ENCODE peak calls at places on chromosomes 5 and 9, in six cellular contexts. A is dorsolateral prefrontal cortex, B is heart left ventricle, W is neural progenitor cell, J is activated B cell treated with CpG ODN at 0.5 μM for 24 hours, V is Calu3. H is an unnamed sample.

GRCh38 chr5:4941957-4942830 is 197.9 kb upstream of the ADAMTS16 start:
- DNase-seq in A (peak), B (no peak), W (peak), J (no peak), V (no peak), H (peak)

GRCh38 chr5:150499437-150499956 is 8.4 kb upstream of the NDST1 start:
- DNase-seq in A (no peak), B (no peak), W (peak), J (no peak), V (no peak), H (no peak)

GRCh38 chr9:26863074-26863473 is 29.5 kb downstream of the CAAP1 start:
- DNase-seq in A (no peak), B (no peak), W (peak), J (no peak), V (no peak), H (no peak)

GRCh38 chr9:130971294-130971849 is 32.3 kb upstream of the FIBCD1 start:
- DNase-seq in A (no peak), B (no peak), W (no peak), J (no peak), V (no peak), H (no peak)

GRCh38 chr9:33374634-33375237 is 27.6 kb downstream of the AQP7 start:
- DNase-seq in A (peak), B (peak), W (peak), J (no peak), V (peak), H (peak)

GRCh38 chr5:159252195-159252594 is 10.9 kb upstream of the UBLCP1 start:
- DNase-seq in A (no peak), B (no peak), W (no peak), J (no peak), V (no peak), H (no peak)

GRCh38 chr5:57777174-57777581 is 294.6 kb upstream of the ACTBL2 start:
- DNase-seq in A (no peak), B (no peak), W (no peak), J (no peak), V (no peak), H (no peak)

GRCh38 chr9:92729735-92730155 is 34.9 kb downstream of the BICD2 start:
- DNase-seq in A (no peak), B (no peak), W (no peak), J (no peak), V (no peak), H (no peak)

GRCh38 chr5:149419532-149420485 is 40.7 kb upstream of the IL17B start:
- DNase-seq in A (no peak), B (peak), W (no peak), J (no peak), V (no peak), H (no peak)

GRCh38 chr5:35186749-35187148 is 43.5 kb downstream of the PRLR start:
- DNase-seq in A (no peak), B (no peak), W (no peak), J (no peak), V (no peak), H (no peak)

GRCh38 chr5:154366353-154366752 is 79.4 kb upstream of the SAP30L start:
- DNase-seq in A (no peak), B (no peak), W (no peak), J (no peak), V (no peak), H (no peak)

GRCh38 chr9:20187318-20187717 is 398.5 kb upstream of the SLC24A2 start:
- DNase-seq in A (no peak), B (no peak), W (no peak), J (no peak), V (no peak), H (no peak)

GRCh38 chr5:17238521-17239041 is 21.1 kb downstream of the BASP1 start:
- DNase-seq in A (no peak), B (no peak), W (no peak), J (no peak), V (no peak), H (no peak)

GRCh38 chr9:93683331-93684134 is 107.1 kb downstream of the PHF2 start:
- DNase-seq in A (no peak), B (no peak), W (no peak), J (peak), V (no peak), H (peak)

GRCh38 chr9:87337335-87338074 is 160.2 kb upstream of the DAPK1 start:
- DNase-seq in A (no peak), B (no peak), W (peak), J (no peak), V (peak), H (no peak)

DNA sequence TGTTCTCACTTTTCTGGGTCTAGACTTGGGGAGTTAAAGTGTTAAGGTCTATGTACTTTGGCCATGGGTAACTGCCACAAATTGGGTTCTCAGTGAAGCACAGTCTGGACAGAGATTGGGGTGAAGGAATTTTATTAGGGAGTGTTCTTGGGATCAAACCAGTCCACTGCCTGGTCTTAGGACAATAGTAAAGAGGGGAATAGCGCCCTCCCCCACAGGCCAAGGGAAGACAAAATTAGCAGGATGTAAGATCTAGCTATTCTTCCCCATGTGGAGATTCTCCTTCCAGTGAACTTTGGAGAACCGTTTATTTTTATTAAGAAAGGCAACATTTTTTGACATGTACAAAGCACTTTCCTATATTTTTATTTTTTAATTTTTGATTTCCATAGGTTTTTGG is 18.4 kb upstream of the RIC1 start:
- DNase-seq in A (no peak), B (no peak), W (no peak), J (no peak), V (no peak), H (no peak)
- TF ChIP-seq CTCF in A (no peak), B (no peak), W (peak), J (no peak), V (no peak), H (no peak)

GRCh38 chr5:14383923-14384322 is 197.7 kb upstream of the OTULINL start:
- DNase-seq in A (peak), B (no peak), W (no peak), J (no peak), V (no peak), H (no peak)

GRCh38 chr5:14379739-14380497 is 201.7 kb upstream of the OTULINL start:
- DNase-seq in A (no peak), B (no peak), W (peak), J (no peak), V (no peak), H (no peak)

GRCh38 chr5:14386882-14387575 is 194.6 kb upstream of the OTULINL start:
- DNase-seq in A (no peak), B (no peak), W (no peak), J (no peak), V (no peak), H (no peak)

GRCh38 chr5:14380712-14381111 is 200.9 kb upstream of the OTULINL start:
- DNase-seq in A (no peak), B (no peak), W (no peak), J (no peak), V (no peak), H (no peak)

GRCh38 chr5:14385022-14385421 is 196.6 kb upstream of the OTULINL start:
- DNase-seq in A (no peak), B (no peak), W (no peak), J (no peak), V (no peak), H (no peak)
- TF ChIP-seq CTCF in A (no peak), B (no peak), W (no peak), J (no peak), V (no peak), H (no peak)

GRCh38 chr9:105237246-105237645 is 7.2 kb upstream of the SLC44A1 start:
- DNase-seq in A (no peak), B (no peak), W (no peak), J (no peak), V (no peak), H (no peak)
- TF ChIP-seq CTCF in A (no peak), B (no peak), W (no peak), J (no peak), V (no peak), H (no peak)

DNA sequence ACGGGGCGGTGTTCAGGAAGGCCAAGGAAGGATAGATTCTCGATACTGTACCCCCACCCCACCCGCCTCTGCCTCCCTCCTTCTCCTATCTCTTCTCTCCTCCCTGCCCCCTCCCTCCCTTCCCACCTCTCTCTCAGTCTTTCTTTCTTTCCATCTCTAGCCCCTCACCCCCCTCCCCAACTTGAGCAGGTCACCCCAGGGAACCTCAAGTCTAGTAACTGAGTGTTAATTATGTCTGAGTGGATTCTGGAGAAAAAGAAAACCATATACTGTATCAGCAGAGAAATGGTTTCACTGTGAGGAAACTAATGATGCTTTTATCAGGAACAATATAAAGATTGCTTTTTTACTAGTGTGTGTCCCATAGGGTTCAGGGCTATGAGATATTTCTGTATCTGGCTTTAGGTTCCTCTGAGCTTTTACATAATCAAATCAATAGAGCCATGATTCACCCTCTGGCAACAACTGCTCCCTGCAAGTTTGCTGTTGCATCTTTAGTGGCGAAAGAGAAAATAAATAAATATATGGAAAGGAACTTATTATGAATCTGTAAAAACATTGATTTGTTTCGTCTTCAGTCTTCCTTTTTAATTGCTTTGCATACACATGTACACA is 639.7 kb downstream of the CCDC171 start:
- DNase-seq in A (no peak), B (no peak), W (no peak), J (no peak), V (no peak), H (no peak)
- TF ChIP-seq CTCF in A (no peak), B (no peak), W (no peak), J (no peak), V (no peak), H (no peak)

GRCh38 chr5:79459626-79460025 is 54.3 kb downstream of the HOMER1 start:
- DNase-seq in A (no peak), B (no peak), W (no peak), J (no peak), V (no peak), H (no peak)

GRCh38 chr5:79464278-79464677 is 49.7 kb downstream of the HOMER1 start:
- DNase-seq in A (no peak), B (no peak), W (no peak), J (no peak), V (no peak), H (no peak)

GRCh38 chr5:79464695-79465332 is 49.1 kb downstream of the HOMER1 start:
- DNase-seq in A (no peak), B (no peak), W (peak), J (no peak), V (no peak), H (no peak)
- TF ChIP-seq CTCF in A (peak), B (peak), W (peak), J (no peak), V (peak), H (peak)

GRCh38 chr5:145908206-145908945 is 28.0 kb upstream of the SH3RF2 start:
- DNase-seq in A (no peak), B (no peak), W (peak), J (no peak), V (peak), H (no peak)
- TF ChIP-seq CTCF in A (peak), B (no peak), W (peak), J (no peak), V (no peak), H (peak)

GRCh38 chr5:132293066-132293991 is 865 bp upstream of the SLC22A4 start:
- DNase-seq in A (peak), B (peak), W (peak), J (peak), V (peak), H (peak)
- TF ChIP-seq CTCF in A (no peak), B (peak), W (peak), J (no peak), V (peak), H (peak)

GRCh38 chr9:129615407-129616285 is 5.3 kb downstream of the C9orf50 start:
- DNase-seq in A (no peak), B (no peak), W (no peak), J (no peak), V (no peak), H (no peak)

GRCh38 chr9:129613520-129614175 is 7.3 kb downstream of the C9orf50 start:
- DNase-seq in A (peak), B (no peak), W (peak), J (no peak), V (no peak), H (no peak)

GRCh38 chr9:129614932-129615331 is 6.0 kb downstream of the C9orf50 start:
- DNase-seq in A (no peak), B (no peak), W (no peak), J (no peak), V (no peak), H (no peak)

GRCh38 chr9:129619787-129620668 is 873 bp downstream of the C9orf50 start:
- DNase-seq in A (no peak), B (no peak), W (peak), J (no peak), V (no peak), H (peak)

GRCh38 chr9:129617167-129617566 is 3.7 kb downstream of the C9orf50 start:
- DNase-seq in A (no peak), B (no peak), W (peak), J (no peak), V (peak), H (no peak)
- TF ChIP-seq CTCF in A (peak), B (no peak), W (peak), J (no peak), V (no peak), H (peak)

DNA sequence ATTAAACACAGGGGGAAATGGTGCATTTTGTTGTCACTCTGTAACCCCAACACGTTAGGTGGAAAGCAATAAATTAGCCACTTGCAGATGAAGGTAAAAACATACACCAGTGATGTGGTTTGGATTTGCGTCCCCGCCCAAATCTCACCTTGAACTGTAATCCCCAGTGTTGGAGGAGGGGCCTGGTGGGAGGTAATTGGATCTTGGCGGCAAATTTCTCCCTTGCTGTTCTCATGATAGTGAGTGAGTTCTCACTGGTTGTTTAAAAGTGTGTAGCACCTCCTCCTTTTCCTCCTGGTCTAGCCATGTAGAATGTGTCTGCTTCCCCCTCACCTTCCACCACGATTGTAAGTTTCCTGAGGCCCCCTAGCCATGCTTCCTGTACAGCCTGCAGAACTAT is 17.2 kb downstream of the EPB41L4A start:
- DNase-seq in A (no peak), B (no peak), W (no peak), J (no peak), V (no peak), H (no peak)
- TF ChIP-seq CTCF in A (no peak), B (no peak), W (no peak), J (no peak), V (no peak), H (no peak)

GRCh38 chr5:171598279-171599152 is 179.1 kb downstream of the FGF18 start:
- DNase-seq in A (no peak), B (no peak), W (no peak), J (no peak), V (no peak), H (no peak)
- TF ChIP-seq CTCF in A (no peak), B (no peak), W (peak), J (no peak), V (no peak), H (no peak)